ENCODE peak calls at places on chromosomes 2 and 18, in six cellular contexts. P is neuronal stem cell, W is IMR-90, I is endodermal cell, B is mesenchymal stem cell, J is GM23248. H is an unnamed sample. For H3K4me1, the result is how much of the 10 kb centered on the place peaks cover.

GRCh38 chr2:10038716-10039115 is 4.6 kb upstream of the KLF11 start:
- DNase-seq in P (no peak), W (peak), I (no peak), B (no peak), J (peak), H (no peak)

GRCh38 chr2:6506311-6507258 is 359.1 kb downstream of the CMPK2 start:
- DNase-seq in P (no peak), W (peak), I (no peak), B (peak), J (peak), H (peak)

GRCh38 chr2:150480241-150480640 is 7.2 kb downstream of the RND3 start:
- DNase-seq in P (no peak), W (peak), I (no peak), B (peak), J (peak), H (peak)

GRCh38 chr2:208466133-208466919 is 59.7 kb downstream of the PTH2R start:
- DNase-seq in P (peak), W (peak), I (peak), B (peak), J (peak), H (peak)

GRCh38 chr2:225274751-225275150 is 124.8 kb upstream of the NYAP2 start:
- DNase-seq in P (no peak), W (peak), I (no peak), B (peak), J (peak), H (peak)

GRCh38 chr2:231535961-231536360 is 5.7 kb upstream of the NMUR1 start:
- DNase-seq in P (no peak), W (no peak), I (peak), B (no peak), J (no peak), H (no peak)

GRCh38 chr18:32698148-32698547 is 74.7 kb downstream of the KLHL14 start:
- DNase-seq in P (no peak), W (no peak), I (no peak), B (no peak), J (no peak), H (no peak)

GRCh38 chr2:108604196-108604595 is 69.9 kb downstream of the LIMS1 start:
- DNase-seq in P (no peak), W (peak), I (no peak), B (no peak), J (peak), H (no peak)

GRCh38 chr2:109275120-109276040 is 146.4 kb downstream of the SH3RF3 start:
- DNase-seq in P (no peak), W (no peak), I (no peak), B (no peak), J (no peak), H (no peak)

GRCh38 chr2:226678422-226678821 is 121.2 kb downstream of the IRS1 start:
- DNase-seq in P (no peak), W (no peak), I (no peak), B (no peak), J (no peak), H (no peak)

GRCh38 chr2:215773728-215774127 is 239.6 kb downstream of the MREG start:
- DNase-seq in P (no peak), W (peak), I (no peak), B (peak), J (peak), H (peak)

GRCh38 chr2:17709897-17710296 is 43.7 kb downstream of the SMC6 start:
- DNase-seq in P (no peak), W (no peak), I (no peak), B (no peak), J (peak), H (no peak)

GRCh38 chr18:46393230-46393629 is 263.8 kb downstream of the LOXHD1 start:
- DNase-seq in P (peak), W (no peak), I (peak), B (no peak), J (no peak), H (no peak)

GRCh38 chr2:168450752-168451151 is 5.3 kb upstream of the CERS6 start:
- DNase-seq in P (no peak), W (no peak), I (no peak), B (no peak), J (no peak), H (no peak)

GRCh38 chr2:56132138-56132537 is 51.7 kb upstream of the CCDC85A start:
- DNase-seq in P (peak), W (peak), I (no peak), B (peak), J (peak), H (peak)

GRCh38 chr2:21820271-21820670 is 696.5 kb downstream of the TDRD15 start:
- DNase-seq in P (no peak), W (peak), I (no peak), B (peak), J (no peak), H (no peak)

GRCh38 chr2:218284106-218284811 is 8.0 kb downstream of the TMBIM1 start:
- DNase-seq in P (no peak), W (peak), I (no peak), B (peak), J (peak), H (peak)

GRCh38 chr2:829047-829446 is 121.6 kb upstream of the SNTG2 start:
- DNase-seq in P (no peak), W (no peak), I (no peak), B (no peak), J (no peak), H (no peak)

GRCh38 chr18:26551217-26551708 is 2.9 kb upstream of the KCTD1 start:
- DNase-seq in P (no peak), W (no peak), I (no peak), B (no peak), J (no peak), H (no peak)

GRCh38 chr2:188199716-188200128 is 92.0 kb upstream of the GULP1 start:
- DNase-seq in P (no peak), W (peak), I (no peak), B (peak), J (peak), H (peak)

GRCh38 chr18:51151185-51151567 is 46.3 kb downstream of the MEX3C start:
- DNase-seq in P (no peak), W (no peak), I (no peak), B (no peak), J (no peak), H (no peak)

GRCh38 chr2:224146356-224147160 is 107.5 kb upstream of the SERPINE2 start:
- DNase-seq in P (no peak), W (no peak), I (no peak), B (no peak), J (no peak), H (no peak)

GRCh38 chr2:98457045-98457696 is 12.5 kb downstream of the INPP4A start:
- DNase-seq in P (no peak), W (peak), I (peak), B (peak), J (peak), H (peak)

GRCh38 chr2:151344906-151345305 is 12.5 kb upstream of the TNFAIP6 start:
- DNase-seq in P (no peak), W (no peak), I (no peak), B (no peak), J (no peak), H (no peak)

GRCh38 chr2:513981-514706 is 163.1 kb downstream of the TMEM18 start:
- DNase-seq in P (no peak), W (no peak), I (peak), B (no peak), J (no peak), H (no peak)

GRCh38 chr2:130391872-130392670 is 36.2 kb downstream of the PTPN18 start:
- DNase-seq in P (no peak), W (peak), I (peak), B (peak), J (peak), H (peak)

GRCh38 chr2:157107877-157108276 is 149.6 kb upstream of the GALNT5 start:
- DNase-seq in P (no peak), W (peak), I (no peak), B (peak), J (no peak), H (no peak)

GRCh38 chr2:9739508-9739907 is 103.8 kb upstream of the TAF1B start:
- DNase-seq in P (no peak), W (no peak), I (no peak), B (no peak), J (peak), H (no peak)

GRCh38 chr2:65025453-65026128 is 30.6 kb upstream of the CEP68 start:
- DNase-seq in P (no peak), W (no peak), I (no peak), B (no peak), J (no peak), H (no peak)

GRCh38 chr2:2191110-2191707 is 139.9 kb downstream of the MYT1L start:
- DNase-seq in P (no peak), W (no peak), I (no peak), B (no peak), J (no peak), H (no peak)

GRCh38 chr2:153235516-153235915 is 243.0 kb downstream of the RPRM start:
- DNase-seq in P (no peak), W (no peak), I (no peak), B (no peak), J (no peak), H (no peak)

GRCh38 chr2:181742908-181743722 is 62.8 kb upstream of the NEUROD1 start:
- DNase-seq in P (peak), W (peak), I (peak), B (peak), J (peak), H (peak)

GRCh38 chr2:56287974-56288373 is 104.2 kb downstream of the CCDC85A start:
- DNase-seq in P (no peak), W (no peak), I (no peak), B (peak), J (peak), H (peak)

GRCh38 chr2:13583609-13584008 is 866.9 kb downstream of the TRIB2 start:
- DNase-seq in P (no peak), W (no peak), I (no peak), B (no peak), J (no peak), H (peak)

GRCh38 chr2:196718796-196719564 is 79.5 kb downstream of the CCDC150 start:
- DNase-seq in P (peak), W (peak), I (peak), B (peak), J (peak), H (peak)

GRCh38 chr18:44789704-44790103 is 109.0 kb downstream of the SETBP1 start:
- DNase-seq in P (no peak), W (no peak), I (no peak), B (peak), J (peak), H (peak)

GRCh38 chr2:99977947-99978346 is 164.4 kb downstream of the AFF3 start:
- DNase-seq in P (no peak), W (no peak), I (no peak), B (no peak), J (no peak), H (no peak)

GRCh38 chr2:99971326-99971965 is 170.9 kb downstream of the AFF3 start:
- DNase-seq in P (no peak), W (peak), I (no peak), B (no peak), J (no peak), H (no peak)

GRCh38 chr2:99974275-99974674 is 168.1 kb downstream of the AFF3 start:
- DNase-seq in P (peak), W (peak), I (no peak), B (peak), J (peak), H (no peak)

GRCh38 chr2:99974966-99975365 is 167.4 kb downstream of the AFF3 start:
- DNase-seq in P (no peak), W (peak), I (no peak), B (no peak), J (peak), H (peak)

DNA sequence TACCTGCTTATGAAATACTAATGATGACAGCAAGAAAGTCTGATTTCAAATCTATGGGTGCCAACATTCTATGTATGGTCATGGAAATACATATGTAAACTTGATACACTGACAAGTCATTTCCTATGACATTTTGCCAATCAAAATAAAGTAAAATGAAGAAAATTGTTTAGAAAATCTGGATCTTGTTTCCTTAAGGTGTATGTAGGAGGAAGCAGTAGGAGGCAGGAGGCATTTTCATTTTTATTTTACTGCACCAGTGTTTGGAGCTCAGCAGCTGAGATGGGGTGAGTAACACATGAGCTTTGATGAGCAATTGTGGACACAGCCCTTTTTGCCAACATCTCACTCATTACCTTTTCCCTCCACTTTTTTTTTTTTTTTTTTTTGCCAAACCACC is 167.0 kb downstream of the AFF3 start:
- DNase-seq in P (no peak), W (peak), I (no peak), B (peak), J (peak), H (peak)
- H3K4me3 ChIP-seq in P (no peak), W (no peak), I (no peak), B (no peak), J (no peak), H (no peak)

GRCh38 chr18:35616074-35616473 is 34.5 kb downstream of the GALNT1 start:
- DNase-seq in P (no peak), W (no peak), I (no peak), B (no peak), J (no peak), H (no peak)

GRCh38 chr18:35618289-35618688 is 36.7 kb downstream of the GALNT1 start:
- DNase-seq in P (no peak), W (no peak), I (no peak), B (no peak), J (no peak), H (peak)

GRCh38 chr18:35617865-35618264 is 36.3 kb downstream of the GALNT1 start:
- DNase-seq in P (no peak), W (no peak), I (no peak), B (no peak), J (no peak), H (no peak)

GRCh38 chr18:35618703-35619102 is 37.2 kb downstream of the GALNT1 start:
- DNase-seq in P (peak), W (peak), I (peak), B (peak), J (no peak), H (peak)

DNA sequence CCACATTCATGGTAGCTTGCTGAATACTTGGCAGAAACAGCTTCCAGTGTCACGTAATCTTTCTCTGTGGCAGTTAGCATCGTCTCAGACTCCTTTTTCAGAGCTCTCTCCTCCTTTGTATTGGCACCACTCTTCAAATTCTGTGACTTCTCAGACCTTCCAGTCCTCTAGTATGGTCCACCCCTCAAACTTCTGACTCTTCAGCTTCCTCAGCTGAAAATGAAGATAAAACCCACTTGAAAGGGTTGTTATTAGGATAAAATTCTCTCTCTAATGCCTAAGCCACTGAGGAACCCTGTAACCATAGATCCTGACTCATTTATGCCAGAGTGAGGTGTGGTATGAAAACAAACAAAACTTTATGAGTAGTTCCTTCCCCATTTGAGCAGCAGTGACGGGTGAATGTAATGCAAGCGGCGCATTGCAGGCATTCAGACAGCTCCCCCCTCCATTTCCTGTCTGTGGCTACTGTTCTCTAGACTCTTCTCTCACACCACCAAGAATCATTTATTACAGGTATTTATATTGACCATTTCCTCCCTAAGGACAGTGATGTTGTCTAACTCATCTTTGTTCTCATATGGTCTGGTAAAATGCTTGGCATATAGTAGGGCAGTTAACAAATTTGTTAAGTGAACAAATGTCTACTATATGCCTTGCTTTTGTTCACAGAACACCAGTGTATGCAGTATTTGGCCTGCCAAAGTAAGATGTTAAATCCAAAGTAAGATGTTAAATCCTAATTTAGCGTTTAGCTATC is 35.3 kb downstream of the GALNT1 start:
- DNase-seq in P (no peak), W (peak), I (peak), B (peak), J (peak), H (peak)
- H3K9ac ChIP-seq in P (no peak), W (peak), I (no peak), B (no peak), J (no peak), H (no peak)

DNA sequence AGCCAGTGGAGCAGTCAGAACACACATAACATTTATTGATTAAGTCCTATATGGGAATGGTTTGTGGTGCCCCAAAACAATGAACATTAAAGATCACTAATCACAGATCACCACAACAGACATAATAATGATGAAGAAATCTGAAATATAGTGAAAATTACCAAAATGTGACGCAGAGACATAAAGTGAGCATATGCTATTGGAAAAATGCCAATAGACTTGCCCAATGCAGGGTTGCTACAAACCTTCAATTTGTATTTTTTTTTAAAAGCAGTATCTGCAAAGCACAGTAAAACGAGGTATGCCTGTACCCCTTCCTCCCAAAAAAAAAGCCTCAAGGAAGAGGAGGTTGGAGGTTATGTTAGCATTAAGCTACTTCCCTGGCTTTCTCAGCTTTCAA is 131.1 kb downstream of the RBMS1 start:
- DNase-seq in P (no peak), W (no peak), I (no peak), B (no peak), J (no peak), H (no peak)
- H3K4me1 ChIP-seq in P (under half), W (under half), I (under half), B (under half), J (half or more), H (half or more)

DNA sequence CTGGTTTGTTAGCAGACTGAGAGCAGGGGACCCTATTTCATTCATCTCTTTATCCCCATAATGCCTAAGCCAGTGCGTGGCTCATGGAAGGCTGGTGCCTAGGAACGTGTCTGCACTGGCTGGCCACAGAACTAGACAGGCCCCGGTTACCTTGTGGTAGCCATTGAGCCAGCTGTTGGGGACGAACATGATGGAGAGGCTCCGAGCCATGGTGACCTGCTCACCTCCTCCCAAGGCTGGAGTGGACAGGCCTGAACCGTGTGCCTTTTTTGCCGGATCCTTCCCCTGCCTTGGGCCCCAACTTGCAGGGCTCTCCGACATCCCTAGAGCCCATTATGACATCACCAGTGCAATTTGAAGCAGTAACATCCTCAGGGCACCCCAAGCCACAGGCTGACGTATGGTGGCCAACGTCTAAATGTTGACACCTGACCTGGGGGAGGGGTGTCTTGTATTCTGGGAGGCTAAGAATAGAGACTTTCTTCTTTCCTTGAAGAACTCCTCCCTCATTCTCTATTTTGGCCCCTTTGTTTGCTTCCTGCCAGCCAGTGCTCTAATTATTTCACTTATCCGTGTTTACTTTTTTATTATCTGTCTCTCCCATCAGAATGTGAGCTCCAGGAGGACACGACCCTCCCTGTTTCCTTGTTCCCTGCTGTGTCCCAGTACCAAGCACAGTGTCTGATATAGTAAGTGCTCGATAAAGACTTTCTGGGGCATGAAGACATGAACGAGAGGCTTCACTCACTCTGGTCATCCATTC is 12.2 kb upstream of the DNPEP start:
- DNase-seq in P (no peak), W (no peak), I (no peak), B (peak), J (no peak), H (peak)
- H3K4me3 ChIP-seq in P (no peak), W (no peak), I (no peak), B (no peak), J (no peak), H (no peak)

GRCh38 chr18:59011786-59012185 is 127.9 kb upstream of the SEC11C start:
- DNase-seq in P (no peak), W (no peak), I (no peak), B (no peak), J (no peak), H (no peak)

GRCh38 chr18:59005266-59005665 is 134.4 kb upstream of the SEC11C start:
- DNase-seq in P (no peak), W (peak), I (peak), B (peak), J (peak), H (peak)

GRCh38 chr18:59009846-59010245 is 129.8 kb upstream of the SEC11C start:
- DNase-seq in P (no peak), W (no peak), I (no peak), B (no peak), J (no peak), H (no peak)

GRCh38 chr18:59006461-59007067 is 133.1 kb upstream of the SEC11C start:
- DNase-seq in P (no peak), W (no peak), I (peak), B (peak), J (peak), H (no peak)

DNA sequence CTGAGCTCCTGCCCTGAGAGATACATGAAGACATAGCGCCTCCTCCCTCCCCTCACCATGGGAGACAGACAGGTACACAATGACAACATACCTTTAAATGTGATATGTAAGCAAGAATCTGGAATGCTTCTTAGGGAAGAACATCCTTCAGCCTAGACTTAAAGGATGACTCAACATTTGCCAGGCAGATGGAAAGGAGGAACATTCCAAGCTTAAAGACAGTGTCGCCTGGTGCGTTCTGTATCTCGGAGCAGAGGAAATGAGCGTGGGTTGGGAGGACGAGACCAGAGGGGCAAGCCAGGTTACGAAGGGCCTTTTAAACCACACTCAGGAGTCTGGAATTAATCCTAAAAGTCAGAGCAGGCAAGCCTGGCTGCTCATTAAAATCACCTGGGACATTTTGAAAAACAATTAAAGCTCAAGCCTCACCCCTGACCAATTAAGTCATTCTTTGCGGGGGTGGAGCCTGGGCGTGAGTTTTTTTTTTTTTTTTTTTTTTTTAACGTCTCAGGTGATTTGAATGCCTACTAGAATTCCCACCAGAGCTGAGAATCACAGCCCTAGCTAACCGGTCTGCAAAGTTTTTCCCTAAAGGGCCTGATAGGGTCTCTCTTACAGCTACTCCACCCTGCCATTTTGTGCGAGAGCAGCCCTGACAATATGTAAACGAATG is 131.2 kb upstream of the SEC11C start:
- DNase-seq in P (no peak), W (peak), I (peak), B (peak), J (peak), H (peak)
- H3K9ac ChIP-seq in P (no peak), W (no peak), I (peak), B (no peak), J (no peak), H (no peak)